ENCODE peak calls at places on chromosomes 13 and 19, in seven cellular contexts. H is AG10803; X is astrocyte of the spinal cord; Y is AG04450; T is CD8-positive, alpha-beta T cell; W is GM23248; Z is ovary. P is an unnamed sample.

GRCh38 chr19:3710265-3710812 is 2.2 kb downstream of the TJP3 start:
- DNase-seq in H (peak), X (peak), Y (no peak), T (no peak), W (no peak), Z (no peak), P (peak)

GRCh38 chr19:3783660-3784584 is 2.3 kb downstream of the MATK start:
- DNase-seq in H (no peak), X (no peak), Y (no peak), T (no peak), W (no peak), Z (no peak), P (no peak)

GRCh38 chr13:33372251-33372919 is 86.8 kb upstream of the STARD13 start:
- DNase-seq in H (no peak), X (no peak), Y (no peak), T (no peak), W (peak), Z (no peak), P (no peak)

GRCh38 chr13:109331898-109332297 is 454.5 kb downstream of the IRS2 start:
- DNase-seq in H (peak), X (peak), Y (no peak), T (no peak), W (peak), Z (no peak), P (no peak)

GRCh38 chr13:80469841-80470378 is 129.0 kb upstream of the SPRY2 start:
- DNase-seq in H (peak), X (peak), Y (no peak), T (no peak), W (peak), Z (no peak), P (peak)

GRCh38 chr19:40799558-40800338 is 757 bp downstream of the EGLN2 start:
- DNase-seq in H (no peak), X (no peak), Y (no peak), T (no peak), W (peak), Z (peak), P (peak)

GRCh38 chr13:44697058-44697457 is 120.9 kb upstream of the TSC22D1 start:
- DNase-seq in H (peak), X (no peak), Y (no peak), T (no peak), W (no peak), Z (no peak), P (no peak)

GRCh38 chr13:97566907-97567306 is 132.9 kb downstream of the RAP2A start:
- DNase-seq in H (no peak), X (no peak), Y (no peak), T (no peak), W (no peak), Z (no peak), P (no peak)

GRCh38 chr13:73141292-73141771 is 82.5 kb downstream of the KLF5 start:
- DNase-seq in H (no peak), X (peak), Y (no peak), T (no peak), W (no peak), Z (no peak), P (no peak)

GRCh38 chr13:110920038-110920437 is 5.2 kb upstream of the ANKRD10 start:
- DNase-seq in H (no peak), X (no peak), Y (no peak), T (no peak), W (no peak), Z (no peak), P (no peak)

GRCh38 chr19:16355293-16356043 is 30.8 kb downstream of the KLF2 start:
- DNase-seq in H (no peak), X (no peak), Y (no peak), T (no peak), W (peak), Z (peak), P (no peak)

DNA sequence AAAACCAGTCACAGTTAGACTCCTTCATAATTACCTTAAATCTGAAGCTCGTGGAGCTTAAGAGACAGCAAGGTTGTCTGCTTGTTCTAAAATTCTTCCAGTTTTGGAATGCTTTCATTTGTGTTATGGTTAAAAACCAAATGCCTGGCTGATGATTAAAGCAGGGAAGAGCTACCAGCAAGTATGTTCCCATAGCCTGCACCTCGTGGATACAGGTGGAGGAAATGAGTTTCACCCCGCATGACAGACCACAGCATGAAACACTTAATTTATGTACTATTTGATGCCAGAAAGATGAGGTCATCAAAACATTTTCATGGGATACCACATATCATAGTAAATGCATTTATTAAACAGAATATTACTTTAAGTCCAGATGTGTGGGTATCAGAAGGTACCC is 416 bp upstream of the DOCK9 start:
- DNase-seq in H (peak), X (peak), Y (peak), T (no peak), W (peak), Z (no peak), P (no peak)
- H3K4me3 ChIP-seq in H (peak), X (peak), Y (peak), T (no peak), W (peak), Z (peak), P (no peak)

DNA sequence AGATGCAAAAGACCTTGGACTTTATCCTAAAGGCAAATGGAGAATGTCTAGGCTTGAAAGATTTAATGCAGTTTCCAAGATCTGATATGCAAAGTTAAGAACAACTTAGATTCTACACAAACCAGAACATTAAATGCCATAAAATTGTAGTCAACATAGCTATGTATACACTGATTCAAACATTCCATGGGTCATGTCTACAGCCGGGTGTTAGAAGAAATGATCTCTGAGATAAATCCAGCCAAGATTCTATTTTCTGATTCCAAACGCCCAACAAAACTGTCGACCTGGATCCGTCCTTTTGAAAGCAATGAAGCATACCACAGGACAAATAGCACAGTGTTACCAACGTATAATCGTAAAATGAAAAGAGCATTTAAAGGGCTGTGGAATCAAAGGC is 52.7 kb downstream of the KCTD12 start:
- DNase-seq in H (no peak), X (no peak), Y (no peak), T (no peak), W (no peak), Z (no peak), P (no peak)
- H3K4me3 ChIP-seq in H (no peak), X (no peak), Y (no peak), T (no peak), W (no peak), Z (no peak), P (no peak)

GRCh38 chr19:37217533-37217854 is 520 bp upstream of the ZNF383 start:
- DNase-seq in H (no peak), X (no peak), Y (no peak), T (no peak), W (no peak), Z (no peak), P (no peak)

GRCh38 chr19:37221136-37221535 is 3.1 kb downstream of the ZNF383 start:
- DNase-seq in H (no peak), X (no peak), Y (no peak), T (no peak), W (no peak), Z (no peak), P (no peak)

GRCh38 chr19:37218592-37218935 is 550 bp downstream of the ZNF383 start:
- DNase-seq in H (peak), X (peak), Y (no peak), T (no peak), W (peak), Z (no peak), P (no peak)

GRCh38 chr19:37220383-37220782 is 2.4 kb downstream of the ZNF383 start:
- DNase-seq in H (no peak), X (no peak), Y (no peak), T (no peak), W (no peak), Z (no peak), P (no peak)

DNA sequence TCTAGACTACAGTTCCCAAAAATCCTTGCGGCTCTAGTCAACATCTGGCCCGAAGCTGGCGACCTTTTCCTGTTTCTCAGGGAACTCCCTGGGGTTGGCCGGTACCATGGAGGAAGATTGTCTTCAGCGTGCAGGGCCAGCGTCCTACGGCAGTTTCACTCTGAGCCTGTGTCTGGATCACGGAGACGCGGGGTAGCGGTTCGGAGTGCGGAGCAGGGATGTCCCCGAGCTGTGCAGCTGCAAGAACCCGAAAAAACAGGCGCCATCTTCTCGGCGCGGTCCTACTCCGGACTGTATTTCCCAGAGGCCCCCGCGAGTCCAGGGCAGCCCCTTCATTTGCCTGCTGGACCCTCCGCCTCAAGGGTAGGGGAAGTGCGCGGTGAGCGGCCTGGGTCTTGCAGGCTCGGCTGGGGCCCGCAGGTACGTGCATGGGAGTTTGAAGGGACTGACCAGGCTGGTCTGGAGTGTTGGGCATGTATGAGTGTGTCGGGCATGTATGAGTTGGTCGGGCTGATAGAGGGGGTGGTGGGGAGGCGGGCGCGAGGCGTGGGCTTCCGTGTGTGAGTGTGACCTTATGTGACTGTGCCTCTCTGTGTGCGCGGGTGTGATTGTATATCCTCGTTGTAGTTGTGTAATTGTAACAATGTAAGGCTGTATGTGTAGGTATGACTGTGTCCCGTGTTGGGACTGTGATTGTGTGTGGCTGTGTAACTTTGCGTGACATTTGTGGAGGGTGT is at the start of gene ZNF383:
- DNase-seq in H (peak), X (peak), Y (peak), T (peak), W (peak), Z (peak), P (peak)
- H3K4me3 ChIP-seq in H (peak), X (peak), Y (peak), T (peak), W (peak), Z (peak), P (peak)

GRCh38 chr13:39788097-39788496 is 132.6 kb downstream of the COG6 start:
- DNase-seq in H (no peak), X (no peak), Y (no peak), T (no peak), W (no peak), Z (no peak), P (no peak)
- H3K4me3 ChIP-seq in H (no peak), X (no peak), Y (no peak), T (no peak), W (no peak), Z (no peak), P (no peak)

DNA sequence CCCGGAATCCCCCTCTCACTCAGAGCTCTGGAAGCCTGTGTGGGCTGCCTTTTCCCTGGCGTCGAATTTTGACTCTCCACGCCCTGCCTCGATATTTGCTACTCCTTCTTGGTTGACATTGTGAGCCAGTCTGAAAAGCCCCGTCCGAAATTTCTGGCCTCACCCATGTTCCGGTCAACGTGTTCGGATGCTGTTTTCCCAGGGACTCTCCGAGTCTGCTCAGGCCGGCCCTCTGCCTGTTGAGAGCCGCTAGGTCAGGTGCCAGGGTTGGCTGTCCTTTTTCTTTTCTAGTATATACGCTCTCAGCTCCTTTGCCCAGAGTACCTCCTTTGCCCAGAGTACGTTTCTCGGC is 6.8 kb upstream of the DGKH start:
- DNase-seq in H (peak), X (peak), Y (no peak), T (no peak), W (peak), Z (peak), P (peak)
- H3K4me3 ChIP-seq in H (peak), X (peak), Y (peak), T (no peak), W (peak), Z (peak), P (peak)

GRCh38 chr13:94992277-94992989 is 280.1 kb upstream of the SOX21 start:
- DNase-seq in H (no peak), X (no peak), Y (no peak), T (no peak), W (no peak), Z (no peak), P (no peak)
- H3K4me3 ChIP-seq in H (no peak), X (no peak), Y (no peak), T (no peak), W (no peak), Z (no peak), P (no peak)

DNA sequence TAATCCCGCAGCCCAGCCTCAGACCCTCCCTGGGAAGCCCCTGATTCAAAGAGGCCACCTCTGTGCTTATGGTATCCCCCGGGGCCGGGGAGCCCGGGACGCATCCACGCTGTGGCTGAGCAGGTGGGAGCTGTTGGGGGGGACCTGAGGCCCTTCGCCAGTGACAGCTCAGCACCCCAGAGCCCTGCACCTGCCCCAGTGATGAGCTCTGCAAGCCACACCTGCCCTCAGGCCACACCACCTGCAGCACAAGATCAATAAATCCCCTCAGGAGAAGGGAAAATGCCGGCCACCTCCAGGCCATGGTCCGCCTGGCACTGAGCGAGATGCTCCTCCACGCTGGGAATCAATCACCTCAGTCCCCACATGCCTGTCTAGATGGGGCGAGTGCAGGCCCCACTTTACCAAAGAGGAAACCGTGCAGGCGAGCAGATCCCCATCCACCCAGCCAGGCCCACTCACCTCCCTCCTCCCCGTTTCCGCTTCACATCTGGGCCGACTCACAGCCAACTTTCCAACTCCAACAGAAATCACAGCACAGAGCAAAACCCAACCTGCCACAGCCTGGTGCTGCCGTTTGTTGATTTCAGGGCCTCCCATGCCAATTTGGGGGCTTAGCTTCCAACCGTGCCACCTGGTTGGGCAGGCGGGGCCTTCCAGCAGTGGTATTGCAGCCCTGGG is 12.8 kb downstream of the MOB3A start:
- DNase-seq in H (no peak), X (no peak), Y (no peak), T (peak), W (no peak), Z (no peak), P (no peak)
- H3K4me3 ChIP-seq in H (no peak), X (no peak), Y (no peak), T (peak), W (no peak), Z (no peak), P (peak)

P was measured in lung.